ENCODE peak calls at places on chromosomes 13 and 19, in ten cellular contexts. P is ELR; F is NCI-H2081 treated with DMSO at 0.1 percent for 48 hours; V is NCI-H1417; D is HEK293T; I is heart right ventricle; K is CD8-positive, alpha-beta T cell; H is mucosa of descending colon; X is cardiac muscle cell; O is pancreas. N is an unnamed sample.

GRCh38 chr19:38389101-38389925 is 816 bp downstream of the SPRED3 start:
- DNase-seq in F (no peak), K (no peak), P (peak), H (peak), O (no peak), V (peak), D (no peak), I (no peak), X (peak), N (no peak)

GRCh38 chr19:8935460-8935859 is 74.7 kb downstream of the MUC16 start:
- DNase-seq in H (no peak), X (no peak), V (no peak), I (no peak), O (no peak), D (no peak), P (no peak), K (no peak), F (no peak), N (no peak)

GRCh38 chr13:39232401-39232980 is 194.2 kb downstream of the NHLRC3 start:
- DNase-seq in D (no peak), I (no peak), V (no peak), O (no peak), X (no peak), P (no peak), K (no peak), H (no peak), F (no peak), N (no peak)

GRCh38 chr19:35266904-35267817 is 1.6 kb upstream of the USF2 start:
- DNase-seq in F (no peak), X (no peak), O (peak), K (peak), H (peak), V (peak), I (peak), P (peak), D (no peak), N (no peak)

GRCh38 chr19:4103073-4103418 is 20.9 kb downstream of the MAP2K2 start:
- DNase-seq in K (no peak), F (no peak), I (no peak), X (no peak), O (no peak), H (no peak), D (no peak), P (peak), V (no peak), N (no peak)

GRCh38 chr13:112874751-112875300 is 94.2 kb upstream of the MCF2L start:
- DNase-seq in X (no peak), P (no peak), O (no peak), I (no peak), F (no peak), K (no peak), D (no peak), H (no peak), V (no peak), N (no peak)

GRCh38 chr19:46697142-46697960 is 19.6 kb downstream of the PRKD2 start:
- DNase-seq in V (peak), O (peak), P (peak), F (no peak), X (peak), H (peak), D (peak), K (no peak), I (peak), N (no peak)

GRCh38 chr13:61486496-61486895 is 70.8 kb upstream of the PCDH20 start:
- DNase-seq in K (no peak), P (no peak), H (no peak), I (no peak), V (no peak), O (no peak), D (no peak), X (no peak), F (no peak), N (no peak)

GRCh38 chr19:41352279-41352608 is 1.5 kb downstream of the TGFB1 start:
- DNase-seq in P (no peak), X (no peak), I (no peak), O (no peak), D (no peak), V (no peak), F (no peak), K (no peak), H (no peak), N (no peak)

GRCh38 chr13:21218351-21219043 is 42.0 kb downstream of the MRPL57 start:
- DNase-seq in I (no peak), O (no peak), H (no peak), P (no peak), K (no peak), X (no peak), F (no peak), V (no peak), D (no peak), N (no peak)

GRCh38 chr19:7918615-7919421 is 1.3 kb upstream of the SNAPC2 start:
- DNase-seq in P (no peak), K (no peak), V (no peak), O (no peak), F (no peak), H (no peak), D (no peak), I (no peak), X (no peak), N (peak)

GRCh38 chr19:18954094-18954493 is 13.1 kb upstream of the HOMER3 start:
- DNase-seq in O (no peak), F (no peak), I (no peak), H (no peak), V (no peak), X (no peak), P (no peak), D (no peak), K (no peak), N (no peak)

GRCh38 chr13:79373916-79374315 is 32.1 kb downstream of the RBM26 start:
- DNase-seq in V (no peak), H (no peak), I (no peak), D (no peak), P (no peak), F (no peak), X (no peak), K (no peak), O (no peak), N (no peak)